ENCODE peak calls at places on chromosomes 3 and 15, in five cellular contexts. S is foreskin fibroblast; J is CD4-positive, alpha-beta T cell; A is H9; O is neural crest cell. X is an unnamed sample.

GRCh38 chr3:20104167-20104661 is 64.0 kb downstream of the KAT2B start:
- DNase-seq in J (no peak), A (no peak), O (no peak), S (no peak), X (no peak)

GRCh38 chr3:156491192-156491591 is 63.7 kb downstream of the SSR3 start:
- DNase-seq in A (no peak), S (no peak), O (no peak), J (no peak), X (no peak)

GRCh38 chr3:14935577-14936345 is 11.6 kb upstream of the NR2C2 start:
- DNase-seq in A (no peak), O (no peak), S (no peak), J (no peak), X (no peak)

GRCh38 chr3:139251529-139251928 is 92.3 kb upstream of the MRPS22 start:
- DNase-seq in O (no peak), J (no peak), S (no peak), A (no peak), X (no peak)

GRCh38 chr15:68205949-68206539 is 912 bp upstream of the CALML4 start:
- DNase-seq in J (no peak), A (peak), O (no peak), S (no peak), X (no peak)

GRCh38 chr3:21484323-21485154 is 266.5 kb downstream of the ZNF385D start:
- DNase-seq in A (peak), J (no peak), O (peak), S (peak), X (peak)

GRCh38 chr15:43955140-43955539 is 128.3 kb downstream of the WDR76 start:
- DNase-seq in O (no peak), A (no peak), J (no peak), S (no peak), X (no peak)

GRCh38 chr3:196994056-196994455 is 25.4 kb upstream of the PIGZ start:
- DNase-seq in S (no peak), O (no peak), J (no peak), A (no peak), X (no peak)

GRCh38 chr3:132180337-132180791 is 136.8 kb upstream of the ACP3 start:
- DNase-seq in J (no peak), O (no peak), S (peak), A (peak), X (peak)

GRCh38 chr15:100721758-100722550 is 119.6 kb downstream of the ASB7 start:
- DNase-seq in S (peak), J (no peak), A (peak), O (no peak), X (no peak)

GRCh38 chr3:119240101-119240581 is 537 bp downstream of the B4GALT4 start:
- DNase-seq in A (peak), O (peak), S (no peak), J (no peak), X (peak)

GRCh38 chr3:136336329-136337100 is 86.4 kb downstream of the PCCB start:
- DNase-seq in J (no peak), S (peak), A (no peak), O (no peak), X (no peak)

GRCh38 chr3:171320721-171321120 is 139.5 kb downstream of the TNIK start:
- DNase-seq in J (no peak), S (no peak), O (peak), A (no peak), X (no peak)

GRCh38 chr3:158091526-158091925 is 14.7 kb downstream of the SHOX2 start:
- DNase-seq in O (no peak), A (no peak), S (peak), J (no peak), X (no peak)
- TF ChIP-seq CTCF in O (peak), A (peak), S (peak), J (no peak), X (no peak)

GRCh38 chr3:124859025-124859424 is 28.1 kb downstream of the ITGB5 start:
- DNase-seq in O (no peak), A (no peak), S (peak), J (no peak), X (no peak)

GRCh38 chr3:124861041-124861440 is 26.1 kb downstream of the ITGB5 start:
- DNase-seq in A (no peak), O (no peak), S (peak), J (no peak), X (no peak)

GRCh38 chr3:124858275-124858674 is 28.9 kb downstream of the ITGB5 start:
- DNase-seq in A (no peak), S (no peak), O (no peak), J (no peak), X (no peak)

GRCh38 chr3:124860599-124860998 is 26.6 kb downstream of the ITGB5 start:
- DNase-seq in A (no peak), S (peak), O (no peak), J (no peak), X (no peak)

GRCh38 chr3:124862006-124862405 is 25.2 kb downstream of the ITGB5 start:
- DNase-seq in A (no peak), O (no peak), J (no peak), S (no peak), X (no peak)
- TF ChIP-seq CTCF in A (peak), O (no peak), J (no peak), S (no peak), X (no peak)

DNA sequence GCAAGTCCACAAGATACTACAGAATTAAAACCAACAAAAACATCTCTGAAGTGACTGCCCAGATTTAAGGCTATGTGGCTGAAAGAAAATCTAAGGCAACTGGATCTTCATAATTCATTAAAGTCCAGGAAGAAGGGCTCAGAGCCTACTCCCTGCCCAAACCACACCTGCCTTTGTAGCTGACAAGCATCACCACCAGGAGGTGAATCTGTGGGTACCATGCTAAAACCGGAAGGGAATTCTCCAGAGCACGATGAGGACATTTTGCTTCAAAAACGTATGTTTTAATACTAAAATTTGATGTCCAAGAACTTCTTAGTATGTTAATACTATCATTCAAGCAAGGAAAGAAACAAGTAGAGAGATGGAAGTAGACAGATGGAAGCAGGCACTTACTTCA is 495.9 kb upstream of the NECTIN3 start:
- DNase-seq in J (no peak), S (no peak), A (peak), O (no peak), X (no peak)
- TF ChIP-seq CTCF in J (no peak), S (no peak), A (peak), O (no peak), X (no peak)

GRCh38 chr3:72444642-72445223 is 403.5 kb downstream of the SHQ1 start:
- DNase-seq in S (no peak), A (no peak), J (no peak), O (no peak), X (no peak)

GRCh38 chr3:72448375-72448823 is 399.8 kb downstream of the SHQ1 start:
- DNase-seq in J (no peak), A (no peak), O (no peak), S (no peak), X (no peak)

GRCh38 chr3:72447059-72447946 is 400.9 kb downstream of the SHQ1 start:
- DNase-seq in S (peak), A (peak), O (peak), J (peak), X (peak)

GRCh38 chr3:72445827-72446405 is 402.3 kb downstream of the SHQ1 start:
- DNase-seq in O (no peak), S (no peak), J (no peak), A (no peak), X (no peak)

DNA sequence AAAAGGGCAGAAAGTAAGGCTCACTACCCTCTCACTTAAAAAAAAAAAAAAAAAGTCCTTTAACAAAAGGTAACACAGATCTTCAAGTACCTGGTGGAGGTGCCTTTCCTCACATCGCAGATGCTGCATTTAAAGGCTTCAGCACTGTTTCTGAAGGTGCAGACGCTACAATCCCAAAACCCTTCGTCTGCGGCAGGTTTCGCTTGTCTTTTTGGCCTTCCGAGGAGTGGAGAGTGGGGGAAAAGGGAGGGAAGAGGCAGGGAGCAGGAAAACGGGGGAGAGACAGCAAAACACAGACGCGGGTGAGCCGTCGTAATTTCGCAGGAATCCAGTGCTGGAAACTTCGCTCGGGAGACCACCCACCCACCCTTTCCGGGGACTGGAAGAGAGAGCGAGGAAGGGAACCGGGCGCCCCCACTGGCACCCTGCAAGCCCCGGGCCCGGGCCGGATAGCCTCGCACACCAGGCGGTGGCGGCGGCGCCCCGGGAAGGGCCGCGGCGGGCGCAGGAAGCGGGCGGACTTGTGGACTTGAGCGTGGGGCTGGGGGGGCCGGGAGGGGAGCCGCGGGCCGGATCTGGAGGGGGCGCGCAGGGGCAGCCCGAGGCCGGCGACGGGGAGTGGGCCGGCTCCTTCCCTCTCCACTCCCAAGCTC is 401.7 kb downstream of the SHQ1 start:
- DNase-seq in O (peak), J (peak), S (peak), A (peak), X (no peak)
- TF ChIP-seq CTCF in O (no peak), J (no peak), S (no peak), A (no peak), X (no peak)

DNA sequence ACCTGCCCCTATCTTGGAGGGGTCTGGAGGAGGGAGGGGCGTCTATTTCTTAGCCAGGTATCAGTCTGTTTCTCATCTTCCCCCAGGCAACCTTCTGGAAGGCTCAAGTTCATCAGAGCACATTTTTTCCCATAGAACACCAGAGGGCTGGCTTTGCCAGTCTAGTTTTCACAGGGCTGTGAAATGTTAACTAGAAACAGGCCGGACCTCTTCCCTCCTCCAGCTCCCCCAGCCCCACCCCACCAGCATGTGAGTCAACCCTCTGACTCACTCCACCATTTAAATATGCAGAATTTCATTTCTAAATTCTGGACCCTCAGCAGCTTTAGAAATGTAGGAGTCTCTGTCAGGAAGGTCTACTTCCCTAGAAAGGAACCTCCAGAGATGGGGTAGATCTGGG is 66.8 kb downstream of the SLCO2A1 start:
- DNase-seq in S (peak), O (no peak), A (no peak), J (no peak), X (no peak)
- TF ChIP-seq CTCF in S (peak), O (no peak), A (no peak), J (no peak), X (no peak)

DNA sequence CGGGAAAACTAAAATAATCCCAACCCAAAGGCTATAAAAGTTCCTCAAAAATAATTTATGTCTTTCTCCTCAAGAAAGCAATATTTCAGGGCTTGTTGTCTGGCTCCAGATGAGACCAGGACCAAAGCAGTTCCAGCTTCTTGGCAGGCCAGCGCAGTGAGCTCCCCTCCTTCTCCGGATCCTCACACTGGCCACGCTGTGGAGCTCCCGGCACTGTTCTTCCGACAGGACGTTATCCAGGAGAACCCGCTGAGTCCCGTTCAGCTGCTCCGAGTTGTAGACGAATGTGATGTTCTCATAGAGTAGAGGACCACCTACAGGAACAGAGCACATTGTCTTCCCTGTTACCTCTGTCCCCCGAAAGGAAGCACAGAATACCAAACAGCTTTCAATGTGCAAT is 146.3 kb downstream of the P3H2 start:
- DNase-seq in O (no peak), S (no peak), A (no peak), J (no peak), X (no peak)
- TF ChIP-seq CTCF in O (no peak), S (no peak), A (no peak), J (no peak), X (no peak)